ENCODE peak calls at places on chromosomes 12 and 14, in seven cellular contexts. X is NT2/D1; F is vagina; K is ovary; T is Peyer's patch; D is uterus; N is CD8-positive, alpha-beta memory T cell. V is an unnamed sample.

GRCh38 chr12:115385141-115385540 is 701.2 kb upstream of the TBX3 start:
- DNase-seq in X (no peak), F (no peak), K (no peak), T (no peak), D (no peak), N (no peak), V (no peak)

GRCh38 chr12:75239987-75240386 is 30.3 kb upstream of the KCNC2 start:
- DNase-seq in X (no peak), F (no peak), K (no peak), T (no peak), D (no peak), N (no peak), V (no peak)

GRCh38 chr14:65999865-66000264 is 486.3 kb upstream of the CCDC196 start:
- DNase-seq in X (no peak), F (no peak), K (no peak), T (no peak), D (no peak), N (no peak), V (no peak)

GRCh38 chr14:52563120-52563519 is 10.5 kb downstream of the GPR137C start:
- DNase-seq in X (no peak), F (no peak), K (no peak), T (no peak), D (no peak), N (no peak), V (no peak)

GRCh38 chr14:38951451-38951850 is 151.6 kb downstream of the SEC23A start:
- DNase-seq in X (no peak), F (no peak), K (no peak), T (no peak), D (no peak), N (no peak), V (no peak)

GRCh38 chr12:100554608-100555077 is 18.8 kb upstream of the GAS2L3 start:
- DNase-seq in X (peak; percentile 78), F (no peak), K (no peak), T (no peak), D (no peak), N (no peak), V (no peak)

GRCh38 chr14:77133718-77134338 is 7.8 kb downstream of the ZDHHC22 start:
- DNase-seq in X (no peak), F (no peak), K (peak; percentile 65), T (peak; percentile 58), D (no peak), N (peak; percentile 32), V (peak; percentile 52)

GRCh38 chr12:1546931-1547640 is 47.3 kb downstream of the FBXL14 start:
- DNase-seq in X (no peak), F (no peak), K (no peak), T (no peak), D (no peak), N (no peak), V (no peak)

GRCh38 chr14:35380794-35381193 is 23.8 kb downstream of the NFKBIA start:
- DNase-seq in X (no peak), F (no peak), K (no peak), T (peak; percentile 72), D (no peak), N (no peak), V (no peak)

GRCh38 chr12:95118138-95118787 is 44.8 kb upstream of the NR2C1 start:
- DNase-seq in X (no peak), F (no peak), K (no peak), T (no peak), D (no peak), N (no peak), V (no peak)

GRCh38 chr14:35766036-35766699 is 42.9 kb downstream of the RALGAPA1 start:
- DNase-seq in X (no peak), F (no peak), K (no peak), T (no peak), D (no peak), N (no peak), V (no peak)

GRCh38 chr14:31138301-31138700 is 69.3 kb downstream of the HECTD1 start:
- DNase-seq in X (no peak), F (no peak), K (no peak), T (no peak), D (no peak), N (no peak), V (no peak)

GRCh38 chr14:50784683-50785505 is 46.1 kb downstream of the NIN start:
- DNase-seq in X (no peak), F (no peak), K (no peak), T (no peak), D (no peak), N (no peak), V (no peak)

GRCh38 chr14:75279153-75279738 is 618 bp downstream of the FOS start:
- DNase-seq in X (no peak), F (no peak), K (peak; percentile 89), T (peak; percentile 85), D (peak; percentile 75), N (no peak), V (peak; percentile 56)

GRCh38 chr14:90499121-90499520 is 102.3 kb downstream of the CALM1 start:
- DNase-seq in X (no peak), F (no peak), K (peak; percentile 5), T (peak; percentile 23), D (no peak), N (no peak), V (no peak)

GRCh38 chr14:34113051-34113511 is 162.2 kb upstream of the EGLN3 start:
- DNase-seq in X (no peak), F (no peak), K (no peak), T (no peak), D (no peak), N (no peak), V (no peak)

GRCh38 chr12:120874547-120875245 is 29.5 kb downstream of the SPPL3 start:
- DNase-seq in X (no peak), F (no peak), K (no peak), T (no peak), D (no peak), N (no peak), V (no peak)

DNA sequence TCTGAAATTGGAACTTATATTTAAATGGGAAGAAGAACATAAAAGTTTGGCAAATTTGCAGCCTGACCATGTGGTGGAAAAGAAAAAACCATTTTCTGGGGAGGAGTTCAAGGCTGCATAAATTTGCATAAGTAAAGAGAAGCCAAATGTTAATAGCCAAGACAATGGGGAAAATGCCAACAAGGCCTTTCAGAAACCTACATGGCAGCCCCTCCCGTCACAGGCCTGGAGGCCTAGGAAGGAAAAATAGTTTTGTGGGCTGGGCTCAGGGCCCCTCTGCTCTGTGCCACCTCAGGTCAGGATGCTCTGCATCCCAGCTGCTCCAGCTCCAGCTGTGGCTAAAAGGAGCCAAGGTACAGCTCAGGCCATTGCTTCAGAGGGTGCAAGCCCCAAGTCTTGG is 67.6 kb upstream of the CCDC60 start:
- DNase-seq in X (peak; percentile 40), F (no peak), K (no peak), T (no peak), D (no peak), N (no peak), V (no peak)
- H3K9me3 ChIP-seq in X (peaks cover 28% of the 10 kb centered on the region), F (no peaks in the 10 kb centered on the region), K (no peaks in the 10 kb centered on the region), T (no peaks in the 10 kb centered on the region), D (no peaks in the 10 kb centered on the region), N (no peaks in the 10 kb centered on the region), V (no peaks in the 10 kb centered on the region)

DNA sequence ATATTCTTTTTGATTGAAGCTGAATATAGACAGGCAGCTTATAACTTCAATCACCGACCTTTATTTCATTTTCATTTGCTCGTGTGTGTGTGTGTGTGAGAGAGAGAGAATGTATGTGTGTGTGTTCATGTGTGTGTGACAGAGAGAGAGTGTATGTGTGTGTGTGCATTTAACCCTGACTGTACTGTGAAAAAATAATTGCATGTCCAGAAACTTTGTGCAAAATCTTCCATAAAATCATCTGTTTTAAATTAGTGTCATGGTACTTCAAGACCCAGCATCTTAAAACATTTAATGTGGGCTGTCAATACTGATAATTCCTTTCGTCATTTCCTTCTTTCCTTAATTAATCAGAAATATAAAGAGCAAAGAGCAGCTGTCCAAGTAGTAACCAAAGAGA is 1.6 kb downstream of the DCN start:
- DNase-seq in X (no peak), F (no peak), K (no peak), T (no peak), D (no peak), N (no peak), V (no peak)
- H3K4me3 ChIP-seq in X (no peak overlapping the region), F (peak overlapping the region; percentile 44), K (peak overlapping the region; percentile 50), T (no peak overlapping the region), D (peak overlapping the region; percentile 52), N (no peak overlapping the region), V (no peak overlapping the region)

GRCh38 chr12:130668286-130669204 is 47.6 kb downstream of the RIMBP2 start:
- DNase-seq in X (no peak), F (no peak), K (no peak), T (no peak), D (no peak), N (no peak), V (no peak)
- H3K9me3 ChIP-seq in X (peaks cover 16% of the 10 kb centered on the region), F (no peaks in the 10 kb centered on the region), K (no peaks in the 10 kb centered on the region), T (no peaks in the 10 kb centered on the region), D (no peaks in the 10 kb centered on the region), N (no peaks in the 10 kb centered on the region), V (no peaks in the 10 kb centered on the region)

GRCh38 chr12:123163227-123163626 is 12.3 kb upstream of the PITPNM2 start:
- DNase-seq in X (no peak), F (no peak), K (no peak), T (no peak), D (no peak), N (no peak), V (no peak)

GRCh38 chr12:123164710-123165261 is 13.9 kb upstream of the PITPNM2 start:
- DNase-seq in X (no peak), F (no peak), K (no peak), T (no peak), D (no peak), N (no peak), V (no peak)

GRCh38 chr12:123164222-123164621 is 13.3 kb upstream of the PITPNM2 start:
- DNase-seq in X (no peak), F (no peak), K (no peak), T (no peak), D (no peak), N (no peak), V (no peak)

GRCh38 chr12:123165537-123165936 is 14.6 kb upstream of the PITPNM2 start:
- DNase-seq in X (no peak), F (no peak), K (no peak), T (no peak), D (no peak), N (no peak), V (no peak)

GRCh38 chr12:123160801-123161487 is 10.1 kb upstream of the PITPNM2 start:
- DNase-seq in X (no peak), F (no peak), K (no peak), T (no peak), D (no peak), N (no peak), V (no peak)
- H3K4me3 ChIP-seq in X (no peak overlapping the region), F (no peak overlapping the region), K (no peak overlapping the region), T (no peak overlapping the region), D (no peak overlapping the region), N (no peak overlapping the region), V (no peak overlapping the region)